ENCODE peak calls at places on chromosomes 3 and 15, in eight cellular contexts. X is stimulated activated CD4-positive, alpha-beta T cell treated with anti-CD3 and anti-CD28 coated beads, Interleukin-2, amount 100 ng/mL, for 24 hours; N is SK-N-MC; H is KBM-7; D is ecto neural progenitor cell; Z is EL; Y is frontal cortex; R is T47D. S is an unnamed sample.

GRCh38 chr3:190371152-190371551 is 16.8 kb upstream of the CLDN16 start:
- DNase-seq in Y (no peak), R (no peak), Z (no peak), H (no peak), X (no peak), D (no peak), N (no peak), S (no peak)

GRCh38 chr3:168493412-168494205 is 397.9 kb upstream of the GOLIM4 start:
- DNase-seq in D (no peak), N (no peak), H (no peak), R (no peak), Y (no peak), X (no peak), Z (no peak), S (no peak)

GRCh38 chr15:65032823-65033537 is 3.5 kb upstream of the MTFMT start:
- DNase-seq in N (no peak), R (peak), D (peak), H (peak), X (peak), Y (no peak), Z (peak), S (peak)

GRCh38 chr3:99783009-99783573 is 34.6 kb upstream of the CMSS1 start:
- DNase-seq in N (no peak), R (no peak), Y (no peak), Z (peak), H (no peak), D (no peak), X (no peak), S (no peak)

GRCh38 chr3:158148218-158148617 is 38.3 kb downstream of the RSRC1 start:
- DNase-seq in Y (no peak), H (no peak), R (no peak), Z (no peak), X (no peak), D (no peak), N (no peak), S (no peak)

GRCh38 chr15:58666957-58667356 is 82.5 kb downstream of the ADAM10 start:
- DNase-seq in X (no peak), R (no peak), N (no peak), Y (no peak), D (no peak), Z (peak), H (no peak), S (no peak)

GRCh38 chr15:100043732-100044131 is 298.0 kb downstream of the ADAMTS17 start:
- DNase-seq in Y (no peak), R (no peak), N (no peak), H (no peak), X (no peak), D (no peak), Z (no peak), S (no peak)

GRCh38 chr15:45648521-45649200 is 13.8 kb downstream of the SQOR start:
- DNase-seq in N (no peak), Z (peak), R (no peak), Y (no peak), X (no peak), H (no peak), D (no peak), S (no peak)

GRCh38 chr3:187921391-187921790 is 176.1 kb upstream of the BCL6 start:
- DNase-seq in X (no peak), D (no peak), R (no peak), H (peak), Y (no peak), Z (no peak), N (no peak), S (no peak)

GRCh38 chr3:60246361-60246760 is 1004.9 kb downstream of the FHIT start:
- DNase-seq in H (no peak), Y (no peak), X (no peak), N (no peak), Z (no peak), D (no peak), R (no peak), S (no peak)